ENCODE peak calls at places on chromosomes 4 and X, in ten cellular contexts. E, Z, W, R, V, G, J, A, D and L are unnamed samples.

GRCh38 chr4:146224331-146224966 is 10.1 kb downstream of the REELD1 start:
- DNase-seq in G (no peak), D (no peak), R (no peak), Z (no peak), J (no peak), V (no peak), A (no peak), W (peak), E (no peak), L (no peak)

GRCh38 chr4:104394409-104394813 is 100.3 kb downstream of the CXXC4 start:
- DNase-seq in J (no peak), V (no peak), W (no peak), E (no peak), G (peak), D (peak), A (no peak), R (no peak), Z (no peak), L (no peak)

GRCh38 chr4:30962949-30963348 is 242.8 kb downstream of the PCDH7 start:
- DNase-seq in D (no peak), Z (no peak), R (no peak), J (no peak), W (peak), A (no peak), V (no peak), G (no peak), E (no peak), L (no peak)

GRCh38 chr4:119643306-119644042 is 14.9 kb upstream of the PDE5A start:
- DNase-seq in R (no peak), D (no peak), E (no peak), W (peak), Z (no peak), V (no peak), J (peak), A (no peak), G (no peak), L (no peak)

GRCh38 chrX:57227691-57228090 is 58.8 kb upstream of the FAAH2 start:
- DNase-seq in R (peak), Z (no peak), J (no peak), D (no peak), E (no peak), A (peak), W (peak), V (no peak), G (no peak), L (no peak)

GRCh38 chrX:119981286-119982070 is 37.9 kb upstream of the NKAP start:
- DNase-seq in W (peak), V (no peak), G (peak), J (peak), R (peak), A (peak), D (peak), E (no peak), Z (no peak), L (no peak)

GRCh38 chr4:21476753-21477152 is 471.8 kb downstream of the KCNIP4 start:
- DNase-seq in A (peak), R (peak), Z (peak), E (no peak), G (no peak), V (no peak), D (peak), W (peak), J (peak), L (no peak)

GRCh38 chrX:127459784-127460183 is 592.4 kb downstream of the ACTRT1 start:
- DNase-seq in R (peak), Z (no peak), E (no peak), V (no peak), J (no peak), D (no peak), G (no peak), W (no peak), A (peak), L (no peak)

GRCh38 chr4:78220283-78220682 is 163.2 kb downstream of the FRAS1 start:
- DNase-seq in J (no peak), Z (no peak), W (no peak), V (no peak), R (no peak), D (no peak), G (no peak), E (no peak), A (no peak), L (no peak)

GRCh38 chr4:19532120-19532848 is 719.4 kb upstream of the SLIT2 start:
- DNase-seq in A (no peak), V (no peak), E (no peak), R (no peak), G (no peak), J (no peak), D (no peak), Z (no peak), W (no peak), L (no peak)

GRCh38 chr4:20337261-20337664 is 85.6 kb downstream of the SLIT2 start:
- DNase-seq in R (no peak), G (no peak), J (no peak), W (no peak), Z (no peak), E (no peak), V (no peak), A (peak), D (no peak), L (no peak)

GRCh38 chr4:101158136-101158485 is 189.2 kb downstream of the PPP3CA start:
- DNase-seq in Z (no peak), W (no peak), R (no peak), E (no peak), V (no peak), A (no peak), D (no peak), G (peak), J (no peak), L (no peak)

GRCh38 chrX:100687546-100687945 is 43.5 kb downstream of the SRPX2 start:
- DNase-seq in W (no peak), Z (no peak), D (no peak), J (no peak), R (no peak), A (no peak), E (no peak), V (no peak), G (no peak), L (no peak)

DNA sequence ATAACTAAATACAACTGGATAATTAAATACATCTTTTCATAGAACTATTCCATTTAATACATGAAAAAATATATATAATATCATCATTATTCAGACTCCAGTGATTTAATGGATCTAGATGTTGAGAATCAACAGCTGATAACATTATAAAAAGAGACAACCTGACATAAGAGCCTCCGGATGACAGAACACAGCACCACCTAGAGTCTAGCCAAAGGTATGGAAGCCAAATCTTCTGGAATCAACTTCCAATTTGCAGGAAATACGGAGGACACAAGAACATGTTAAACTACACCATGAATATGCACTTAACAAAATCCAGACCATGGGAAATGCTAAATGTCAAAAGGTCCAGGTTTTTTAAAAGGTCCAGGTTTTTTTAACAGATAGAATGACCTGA is 55.0 kb downstream of the LRBA start:
- DNase-seq in W (peak), D (no peak), G (no peak), V (no peak), A (no peak), E (no peak), R (no peak), J (no peak), Z (no peak), L (no peak)
- TF ChIP-seq CTCF in W (peak), D (peak), G (peak), V (peak), A (peak), E (no peak), R (peak), J (peak), Z (no peak), L (no peak)

DNA sequence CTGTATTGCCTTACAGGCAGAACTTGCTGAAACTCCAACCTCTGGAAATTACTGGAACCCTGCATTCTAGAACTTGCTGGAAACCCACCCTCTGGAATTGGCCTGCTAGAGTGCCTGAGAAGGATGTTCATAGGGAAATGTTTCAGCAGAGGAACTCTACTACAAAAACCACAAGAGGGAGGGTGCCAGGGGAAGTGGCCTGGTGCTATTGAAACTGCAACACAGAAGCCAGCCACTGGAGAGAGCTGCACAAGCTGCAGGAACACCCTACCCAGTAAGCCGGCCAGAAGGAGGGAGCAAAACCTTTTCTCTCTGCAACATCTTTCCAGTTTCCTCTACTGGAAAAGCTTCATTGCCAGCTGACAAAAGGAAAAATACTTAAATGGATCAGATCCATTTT is 2.5 kb upstream of the BRWD3 start:
- DNase-seq in W (peak), Z (peak), R (peak), G (peak), J (no peak), E (no peak), V (no peak), D (no peak), A (peak), L (no peak)
- TF ChIP-seq CTCF in W (no peak), Z (no peak), R (no peak), G (no peak), J (no peak), E (no peak), V (no peak), D (no peak), A (peak), L (no peak)

GRCh38 chrX:281166-281999 is at the start of gene PLCXD1:
- DNase-seq in W (peak), V (no peak), R (peak), Z (peak), A (peak), E (no peak), G (peak), D (peak), J (peak), L (no peak)
- TF ChIP-seq CTCF in W (no peak), V (no peak), R (no peak), Z (no peak), A (no peak), E (no peak), G (no peak), D (no peak), J (no peak), L (no peak)

GRCh38 chr4:2836391-2836859 is 7.2 kb upstream of the ADD1 start:
- DNase-seq in E (no peak), G (no peak), J (no peak), Z (no peak), R (no peak), W (peak), V (peak), D (no peak), A (no peak), L (no peak)

GRCh38 chr4:2835978-2836377 is 7.7 kb upstream of the ADD1 start:
- DNase-seq in W (peak), G (no peak), D (no peak), R (no peak), A (no peak), V (peak), E (no peak), Z (no peak), J (no peak), L (no peak)

GRCh38 chr4:2839060-2839459 is 4.6 kb upstream of the ADD1 start:
- DNase-seq in G (no peak), D (no peak), V (no peak), J (no peak), A (no peak), E (no peak), R (no peak), W (no peak), Z (no peak), L (no peak)

GRCh38 chr4:2837904-2838496 is 5.6 kb upstream of the ADD1 start:
- DNase-seq in G (no peak), R (no peak), A (peak), W (peak), Z (no peak), J (no peak), D (no peak), E (no peak), V (peak), L (no peak)

GRCh38 chr4:2837110-2837903 is 6.3 kb upstream of the ADD1 start:
- DNase-seq in W (peak), D (no peak), R (no peak), Z (no peak), J (no peak), A (peak), G (no peak), V (peak), E (no peak), L (no peak)
- TF ChIP-seq CTCF in W (no peak), D (no peak), R (no peak), Z (no peak), J (no peak), A (no peak), G (no peak), V (no peak), E (no peak), L (no peak)

GRCh38 chrX:78754917-78755316 is 7.4 kb downstream of the LPAR4 start:
- DNase-seq in J (no peak), A (no peak), R (no peak), E (no peak), W (no peak), V (no peak), G (no peak), Z (no peak), D (no peak), L (no peak)
- TF ChIP-seq CTCF in J (no peak), A (no peak), R (no peak), E (no peak), W (no peak), V (no peak), G (no peak), Z (no peak), D (no peak), L (no peak)

GRCh38 chrX:47026198-47026597 is 52.0 kb upstream of the RGN start:
- DNase-seq in G (no peak), E (no peak), W (no peak), D (no peak), J (no peak), V (no peak), Z (no peak), R (no peak), A (no peak), L (no peak)

DNA sequence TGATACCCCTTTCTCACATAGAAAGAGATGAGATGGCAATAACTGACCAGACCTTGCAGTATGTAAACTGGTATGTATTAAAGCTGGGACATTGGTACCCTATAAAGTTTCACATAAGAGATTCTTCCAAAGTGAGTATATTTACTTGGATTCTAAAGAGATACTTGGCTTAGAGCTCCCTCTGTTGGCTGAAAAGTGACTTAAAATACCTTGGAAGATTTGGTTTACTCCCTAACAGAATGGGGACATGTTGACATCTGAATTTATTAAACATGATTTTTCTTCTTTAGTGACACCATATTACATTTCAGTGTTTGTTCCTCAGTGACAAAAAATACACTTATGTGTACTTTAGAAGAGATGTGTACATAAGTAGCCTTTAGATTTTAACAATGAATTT is 47.9 kb upstream of the RGN start:
- DNase-seq in V (no peak), G (no peak), E (no peak), J (no peak), A (no peak), Z (peak), R (no peak), D (peak), W (peak), L (no peak)
- TF ChIP-seq CTCF in V (peak), G (peak), E (peak), J (peak), A (peak), Z (peak), R (no peak), D (peak), W (peak), L (no peak)

DNA sequence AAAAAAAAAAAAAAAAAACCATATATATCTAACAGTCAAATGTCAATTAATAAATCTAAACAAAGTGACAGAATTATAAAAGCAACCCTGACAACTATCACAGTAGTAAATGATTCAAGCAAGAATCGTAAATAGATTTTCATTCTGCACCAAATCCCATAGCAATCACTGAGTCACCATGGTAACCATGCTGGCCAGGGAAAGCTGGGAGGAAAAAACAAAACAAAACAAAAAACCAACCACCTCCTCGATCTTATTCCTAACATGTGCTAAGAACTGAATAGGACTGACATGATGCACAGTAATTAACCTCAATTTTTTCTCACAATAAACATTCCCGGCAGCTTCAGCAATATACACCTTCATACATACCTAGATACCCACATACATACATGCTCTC is 30.6 kb upstream of the RAB40A start:
- DNase-seq in E (no peak), D (no peak), W (no peak), Z (no peak), J (no peak), A (no peak), G (no peak), V (no peak), R (no peak), L (no peak)
- TF ChIP-seq CTCF in E (no peak), D (no peak), W (no peak), Z (no peak), J (no peak), A (no peak), G (no peak), V (no peak), R (no peak), L (no peak)

DNA sequence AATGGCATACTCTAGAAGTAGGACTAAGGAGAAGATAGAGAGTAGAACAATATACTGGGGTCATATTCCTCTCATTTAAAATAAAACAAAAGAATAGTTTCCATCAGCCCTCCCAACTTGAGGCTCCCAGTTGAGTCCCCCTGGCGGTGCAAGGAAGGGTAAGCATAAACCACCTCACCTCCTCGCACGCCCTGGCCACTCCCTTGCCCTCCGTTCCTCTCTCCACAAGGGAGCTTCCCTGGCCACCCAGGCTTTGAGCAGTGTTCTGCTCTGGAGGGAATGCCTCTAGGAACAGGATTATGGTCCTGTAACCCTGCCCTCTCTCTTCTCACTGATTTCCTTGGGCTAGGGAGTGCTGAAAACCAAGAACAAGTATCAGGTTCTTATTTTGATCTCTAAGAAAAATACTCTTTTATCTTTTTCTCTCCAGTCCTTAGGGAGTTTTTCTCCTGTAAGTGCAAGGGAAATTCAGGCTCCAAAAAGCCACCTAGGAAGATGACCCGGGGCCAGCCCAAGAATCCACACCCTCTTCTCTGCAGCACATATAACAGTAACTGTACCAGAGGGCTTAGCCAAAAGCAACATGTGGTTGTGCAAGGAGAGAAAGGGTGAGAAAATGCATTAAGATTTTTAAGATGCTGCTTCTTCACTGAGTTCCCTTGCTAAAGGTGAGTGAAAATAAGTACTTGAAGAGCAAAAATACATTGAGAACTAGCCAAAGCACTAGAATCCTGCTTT is 69.9 kb downstream of the USP38 start:
- DNase-seq in R (peak), D (peak), V (no peak), A (peak), E (no peak), J (no peak), Z (no peak), W (no peak), G (no peak), L (no peak)
- TF ChIP-seq CTCF in R (no peak), D (no peak), V (no peak), A (peak), E (no peak), J (no peak), Z (no peak), W (no peak), G (no peak), L (no peak)

DNA sequence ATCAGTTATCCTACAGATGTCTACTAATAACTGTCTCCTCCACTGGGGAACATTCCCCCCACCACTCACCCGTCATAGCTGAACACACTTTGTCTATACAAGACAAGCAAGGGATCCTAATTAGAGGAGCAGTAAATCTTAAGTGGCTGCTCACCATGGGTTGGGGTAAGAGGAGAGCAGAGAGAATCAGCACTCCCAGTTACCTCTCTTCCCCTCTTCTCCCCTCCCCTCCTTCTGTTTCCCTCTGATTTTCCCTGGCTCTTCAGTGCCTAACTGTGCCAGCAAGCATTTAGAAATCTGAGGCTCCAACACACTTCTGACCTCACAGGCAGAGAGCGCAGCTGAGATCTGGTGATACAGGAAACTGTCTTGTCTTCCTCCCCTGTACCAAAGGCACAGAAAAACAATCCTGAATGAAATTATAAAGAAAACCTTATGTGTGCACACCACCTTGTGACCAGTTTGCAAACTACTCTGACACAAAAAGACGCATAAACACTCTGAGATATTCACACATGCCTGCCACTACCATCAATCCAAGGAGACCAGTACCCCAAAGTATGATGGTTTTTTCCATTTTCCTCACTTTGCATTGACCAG is 82.5 kb upstream of the SMIM10 start:
- DNase-seq in R (no peak), E (no peak), V (no peak), J (no peak), D (no peak), A (no peak), Z (no peak), G (no peak), W (peak), L (no peak)
- TF ChIP-seq CTCF in R (no peak), E (no peak), V (peak), J (no peak), D (no peak), A (peak), Z (no peak), G (no peak), W (peak), L (no peak)